ENCODE peak calls at places on chromosomes 16 and 17, in seven cellular contexts. One of them, this sample, is unnamed.

GRCh38 chr17:74280093-74280513 is 6.1 kb downstream of the DNAI2 start:
- DNase-seq in colonic mucosa: no peak
- DNase-seq in HAP-1: no peak
- DNase-seq in stimulated activated effector memory CD8-positive, alpha-beta T cell treated with anti-CD3 and anti-CD28 coated beads, Interleukin-12 subunit alpha, Interleukin-12 subunit beta, amount 100 ng/mL, for 72 hours: no peak
- DNase-seq in activated T-cell treated with anti-CD3 and anti-CD28 coated beads for 4 hours: peak; percentile 18
- DNase-seq in Daoy: no peak
- DNase-seq in HEK293T: no peak
- DNase-seq in this sample: no peak

GRCh38 chr16:56408379-56409098 is 16.8 kb downstream of the AMFR start:
- DNase-seq in HAP-1: no peak
- DNase-seq in stimulated activated effector memory CD8-positive, alpha-beta T cell treated with anti-CD3 and anti-CD28 coated beads, Interleukin-12 subunit alpha, Interleukin-12 subunit beta, amount 100 ng/mL, for 72 hours: no peak
- DNase-seq in Daoy: no peak
- DNase-seq in HEK293T: no peak
- DNase-seq in colonic mucosa: peak; percentile 36
- DNase-seq in activated T-cell treated with anti-CD3 and anti-CD28 coated beads for 4 hours: no peak
- DNase-seq in this sample: no peak

GRCh38 chr16:58128721-58129096 is 472 bp downstream of the CFAP20 start:
- DNase-seq in Daoy: peak; percentile 19
- DNase-seq in HEK293T: no peak
- DNase-seq in activated T-cell treated with anti-CD3 and anti-CD28 coated beads for 4 hours: no peak
- DNase-seq in colonic mucosa: no peak
- DNase-seq in stimulated activated effector memory CD8-positive, alpha-beta T cell treated with anti-CD3 and anti-CD28 coated beads, Interleukin-12 subunit alpha, Interleukin-12 subunit beta, amount 100 ng/mL, for 72 hours: no peak
- DNase-seq in HAP-1: peak; percentile 21
- DNase-seq in this sample: no peak

GRCh38 chr16:69775535-69775934 is 13.4 kb downstream of the WWP2 start:
- DNase-seq in stimulated activated effector memory CD8-positive, alpha-beta T cell treated with anti-CD3 and anti-CD28 coated beads, Interleukin-12 subunit alpha, Interleukin-12 subunit beta, amount 100 ng/mL, for 72 hours: no peak
- DNase-seq in Daoy: no peak
- DNase-seq in HAP-1: no peak
- DNase-seq in colonic mucosa: no peak
- DNase-seq in HEK293T: no peak
- DNase-seq in activated T-cell treated with anti-CD3 and anti-CD28 coated beads for 4 hours: no peak
- DNase-seq in this sample: no peak

GRCh38 chr17:77649717-77650211 is 308.7 kb upstream of the TNRC6C start:
- DNase-seq in colonic mucosa: no peak
- DNase-seq in HAP-1: no peak
- DNase-seq in stimulated activated effector memory CD8-positive, alpha-beta T cell treated with anti-CD3 and anti-CD28 coated beads, Interleukin-12 subunit alpha, Interleukin-12 subunit beta, amount 100 ng/mL, for 72 hours: no peak
- DNase-seq in activated T-cell treated with anti-CD3 and anti-CD28 coated beads for 4 hours: no peak
- DNase-seq in Daoy: peak; percentile 67
- DNase-seq in HEK293T: peak; percentile 27
- DNase-seq in this sample: peak; percentile 19

GRCh38 chr16:26111900-26112299 is 420.1 kb downstream of the HS3ST4 start:
- DNase-seq in Daoy: no peak
- DNase-seq in stimulated activated effector memory CD8-positive, alpha-beta T cell treated with anti-CD3 and anti-CD28 coated beads, Interleukin-12 subunit alpha, Interleukin-12 subunit beta, amount 100 ng/mL, for 72 hours: no peak
- DNase-seq in colonic mucosa: no peak
- DNase-seq in activated T-cell treated with anti-CD3 and anti-CD28 coated beads for 4 hours: no peak
- DNase-seq in HAP-1: no peak
- DNase-seq in HEK293T: no peak
- DNase-seq in this sample: no peak

GRCh38 chr16:70162041-70162451 is 11.5 kb upstream of the CLEC18C start:
- DNase-seq in Daoy: peak; percentile 60
- DNase-seq in HEK293T: peak; percentile 5
- DNase-seq in stimulated activated effector memory CD8-positive, alpha-beta T cell treated with anti-CD3 and anti-CD28 coated beads, Interleukin-12 subunit alpha, Interleukin-12 subunit beta, amount 100 ng/mL, for 72 hours: no peak
- DNase-seq in colonic mucosa: no peak
- DNase-seq in activated T-cell treated with anti-CD3 and anti-CD28 coated beads for 4 hours: no peak
- DNase-seq in HAP-1: no peak
- DNase-seq in this sample: no peak

GRCh38 chr16:10608687-10609409 is 28.4 kb upstream of the EMP2 start:
- DNase-seq in HEK293T: no peak
- DNase-seq in stimulated activated effector memory CD8-positive, alpha-beta T cell treated with anti-CD3 and anti-CD28 coated beads, Interleukin-12 subunit alpha, Interleukin-12 subunit beta, amount 100 ng/mL, for 72 hours: no peak
- DNase-seq in Daoy: no peak
- DNase-seq in HAP-1: no peak
- DNase-seq in activated T-cell treated with anti-CD3 and anti-CD28 coated beads for 4 hours: no peak
- DNase-seq in colonic mucosa: no peak
- DNase-seq in this sample: no peak

GRCh38 chr17:82615084-82616020 is 32.9 kb downstream of the WDR45B start:
- DNase-seq in colonic mucosa: no peak
- DNase-seq in HEK293T: no peak
- DNase-seq in stimulated activated effector memory CD8-positive, alpha-beta T cell treated with anti-CD3 and anti-CD28 coated beads, Interleukin-12 subunit alpha, Interleukin-12 subunit beta, amount 100 ng/mL, for 72 hours: no peak
- DNase-seq in Daoy: no peak
- DNase-seq in HAP-1: no peak
- DNase-seq in activated T-cell treated with anti-CD3 and anti-CD28 coated beads for 4 hours: no peak
- DNase-seq in this sample: no peak

GRCh38 chr16:22785552-22785951 is 28.4 kb upstream of the HS3ST2 start:
- DNase-seq in HAP-1: no peak
- DNase-seq in stimulated activated effector memory CD8-positive, alpha-beta T cell treated with anti-CD3 and anti-CD28 coated beads, Interleukin-12 subunit alpha, Interleukin-12 subunit beta, amount 100 ng/mL, for 72 hours: no peak
- DNase-seq in activated T-cell treated with anti-CD3 and anti-CD28 coated beads for 4 hours: no peak
- DNase-seq in HEK293T: no peak
- DNase-seq in Daoy: no peak
- DNase-seq in colonic mucosa: no peak
- DNase-seq in this sample: no peak

GRCh38 chr16:65967376-65967775 is 399.1 kb upstream of the CDH5 start:
- DNase-seq in stimulated activated effector memory CD8-positive, alpha-beta T cell treated with anti-CD3 and anti-CD28 coated beads, Interleukin-12 subunit alpha, Interleukin-12 subunit beta, amount 100 ng/mL, for 72 hours: no peak
- DNase-seq in Daoy: peak; percentile 73
- DNase-seq in HEK293T: no peak
- DNase-seq in colonic mucosa: no peak
- DNase-seq in HAP-1: no peak
- DNase-seq in activated T-cell treated with anti-CD3 and anti-CD28 coated beads for 4 hours: no peak
- DNase-seq in this sample: no peak

GRCh38 chr17:75720656-75721462 is at the start of gene ITGB4:
- DNase-seq in HAP-1: no peak
- DNase-seq in Daoy: peak; percentile 39
- DNase-seq in HEK293T: peak; percentile 36
- DNase-seq in activated T-cell treated with anti-CD3 and anti-CD28 coated beads for 4 hours: peak; percentile 38
- DNase-seq in stimulated activated effector memory CD8-positive, alpha-beta T cell treated with anti-CD3 and anti-CD28 coated beads, Interleukin-12 subunit alpha, Interleukin-12 subunit beta, amount 100 ng/mL, for 72 hours: peak; percentile 42
- DNase-seq in colonic mucosa: peak; percentile 90
- DNase-seq in this sample: no peak

GRCh38 chr17:43998552-43998951 is 5.9 kb upstream of the NAGS start:
- DNase-seq in activated T-cell treated with anti-CD3 and anti-CD28 coated beads for 4 hours: no peak
- DNase-seq in stimulated activated effector memory CD8-positive, alpha-beta T cell treated with anti-CD3 and anti-CD28 coated beads, Interleukin-12 subunit alpha, Interleukin-12 subunit beta, amount 100 ng/mL, for 72 hours: no peak
- DNase-seq in HEK293T: no peak
- DNase-seq in HAP-1: no peak
- DNase-seq in Daoy: peak; percentile 30
- DNase-seq in colonic mucosa: no peak
- DNase-seq in this sample: no peak

GRCh38 chr16:89233678-89234490 is 16.4 kb downstream of the ZNF778 start:
- DNase-seq in activated T-cell treated with anti-CD3 and anti-CD28 coated beads for 4 hours: no peak
- DNase-seq in stimulated activated effector memory CD8-positive, alpha-beta T cell treated with anti-CD3 and anti-CD28 coated beads, Interleukin-12 subunit alpha, Interleukin-12 subunit beta, amount 100 ng/mL, for 72 hours: no peak
- DNase-seq in HEK293T: no peak
- DNase-seq in Daoy: no peak
- DNase-seq in colonic mucosa: no peak
- DNase-seq in HAP-1: no peak
- DNase-seq in this sample: no peak

GRCh38 chr17:63571632-63572310 is 21.5 kb downstream of the DCAF7 start:
- DNase-seq in stimulated activated effector memory CD8-positive, alpha-beta T cell treated with anti-CD3 and anti-CD28 coated beads, Interleukin-12 subunit alpha, Interleukin-12 subunit beta, amount 100 ng/mL, for 72 hours: no peak
- DNase-seq in HEK293T: no peak
- DNase-seq in Daoy: peak; percentile 13
- DNase-seq in colonic mucosa: no peak
- DNase-seq in HAP-1: no peak
- DNase-seq in activated T-cell treated with anti-CD3 and anti-CD28 coated beads for 4 hours: no peak
- DNase-seq in this sample: no peak

GRCh38 chr16:4625617-4626159 is 1.1 kb downstream of the MGRN1 start:
- DNase-seq in HAP-1: no peak
- DNase-seq in Daoy: no peak
- DNase-seq in colonic mucosa: no peak
- DNase-seq in HEK293T: no peak
- DNase-seq in stimulated activated effector memory CD8-positive, alpha-beta T cell treated with anti-CD3 and anti-CD28 coated beads, Interleukin-12 subunit alpha, Interleukin-12 subunit beta, amount 100 ng/mL, for 72 hours: no peak
- DNase-seq in activated T-cell treated with anti-CD3 and anti-CD28 coated beads for 4 hours: no peak
- DNase-seq in this sample: no peak

This sample was measured in suprapubic skin.